ENCODE peak calls at places on chromosome 17, in six cellular contexts. One of them, this sample, is unnamed.

GRCh38 chr17:57372156-57372555 is 115.8 kb downstream of the MSI2 start:
- DNase-seq in mesenchymal stem cell: peak
- DNase-seq in trophoblast cell: peak
- DNase-seq in IMR-90: peak
- DNase-seq in H9: no peak
- DNase-seq in H1: no peak
- DNase-seq in this sample: no peak

GRCh38 chr17:14048169-14048568 is 21.1 kb upstream of the COX10 start:
- DNase-seq in trophoblast cell: peak
- DNase-seq in mesenchymal stem cell: no peak
- DNase-seq in H1: no peak
- DNase-seq in IMR-90: no peak
- DNase-seq in H9: no peak
- DNase-seq in this sample: no peak

GRCh38 chr17:72782985-72783701 is 309.3 kb downstream of the SLC39A11 start:
- DNase-seq in H9: no peak
- DNase-seq in trophoblast cell: no peak
- DNase-seq in H1: no peak
- DNase-seq in mesenchymal stem cell: no peak
- DNase-seq in IMR-90: no peak
- DNase-seq in this sample: no peak

GRCh38 chr17:75151893-75152292 is 2.4 kb downstream of the JPT1 start:
- DNase-seq in H1: no peak
- DNase-seq in trophoblast cell: peak
- DNase-seq in H9: no peak
- DNase-seq in mesenchymal stem cell: peak
- DNase-seq in IMR-90: peak
- DNase-seq in this sample: no peak

GRCh38 chr17:41635121-41636097 is 11.0 kb upstream of the KRT17 start:
- DNase-seq in H1: no peak
- DNase-seq in trophoblast cell: no peak
- DNase-seq in IMR-90: no peak
- DNase-seq in H9: no peak
- DNase-seq in mesenchymal stem cell: no peak
- DNase-seq in this sample: no peak

GRCh38 chr17:80361495-80362220 is 53.3 kb upstream of the ENDOV start:
- DNase-seq in IMR-90: no peak
- DNase-seq in H1: peak
- DNase-seq in H9: peak
- DNase-seq in trophoblast cell: peak
- DNase-seq in mesenchymal stem cell: peak
- DNase-seq in this sample: peak

GRCh38 chr17:75827291-75828050 is 16.7 kb downstream of the UNC13D start:
- DNase-seq in H9: peak
- DNase-seq in IMR-90: peak
- DNase-seq in mesenchymal stem cell: peak
- DNase-seq in trophoblast cell: peak
- DNase-seq in H1: peak
- DNase-seq in this sample: peak

GRCh38 chr17:61809816-61810392 is 53.4 kb downstream of the BRIP1 start:
- DNase-seq in H9: no peak
- DNase-seq in IMR-90: peak
- DNase-seq in mesenchymal stem cell: peak
- DNase-seq in H1: no peak
- DNase-seq in trophoblast cell: no peak
- DNase-seq in this sample: no peak

GRCh38 chr17:79834575-79835469 is 4.4 kb downstream of the CBX4 start:
- DNase-seq in H9: peak
- DNase-seq in IMR-90: no peak
- DNase-seq in trophoblast cell: no peak
- DNase-seq in mesenchymal stem cell: no peak
- DNase-seq in H1: peak
- DNase-seq in this sample: no peak

GRCh38 chr17:37701424-37702020 is 43.3 kb downstream of the HNF1B start:
- DNase-seq in IMR-90: no peak
- DNase-seq in H1: peak
- DNase-seq in mesenchymal stem cell: no peak
- DNase-seq in trophoblast cell: peak
- DNase-seq in H9: peak
- DNase-seq in this sample: no peak

GRCh38 chr17:38746893-38747384 is 1.2 kb downstream of the PCGF2 start:
- DNase-seq in H9: no peak
- DNase-seq in mesenchymal stem cell: no peak
- DNase-seq in H1: no peak
- DNase-seq in IMR-90: no peak
- DNase-seq in trophoblast cell: no peak
- DNase-seq in this sample: no peak

GRCh38 chr17:61662771-61663170 is 71.8 kb upstream of the NACA2 start:
- DNase-seq in mesenchymal stem cell: no peak
- DNase-seq in H1: no peak
- DNase-seq in trophoblast cell: no peak
- DNase-seq in IMR-90: peak
- DNase-seq in H9: no peak
- DNase-seq in this sample: no peak

GRCh38 chr17:34125921-34126320 is 129.2 kb upstream of the CCL2 start:
- DNase-seq in H1: peak
- DNase-seq in mesenchymal stem cell: no peak
- DNase-seq in trophoblast cell: no peak
- DNase-seq in IMR-90: no peak
- DNase-seq in H9: no peak
- DNase-seq in this sample: no peak

GRCh38 chr17:80028030-80028429 is 7.6 kb downstream of the TBC1D16 start:
- DNase-seq in mesenchymal stem cell: no peak
- DNase-seq in H1: no peak
- DNase-seq in IMR-90: no peak
- DNase-seq in H9: no peak
- DNase-seq in trophoblast cell: no peak
- DNase-seq in this sample: no peak

GRCh38 chr17:34285304-34285792 is at the start of gene CCL11:
- DNase-seq in trophoblast cell: no peak
- DNase-seq in H1: no peak
- DNase-seq in IMR-90: no peak
- DNase-seq in H9: no peak
- DNase-seq in mesenchymal stem cell: no peak
- DNase-seq in this sample: no peak

GRCh38 chr17:67032985-67033384 is 11.4 kb upstream of the CACNG1 start:
- DNase-seq in IMR-90: no peak
- DNase-seq in H9: no peak
- DNase-seq in trophoblast cell: no peak
- DNase-seq in H1: no peak
- DNase-seq in mesenchymal stem cell: no peak
- DNase-seq in this sample: no peak
- H3K27ac ChIP-seq in IMR-90: no peak
- H3K27ac ChIP-seq in H9: no peak
- H3K27ac ChIP-seq in trophoblast cell: no peak
- H3K27ac ChIP-seq in H1: no peak
- H3K27ac ChIP-seq in mesenchymal stem cell: no peak
- H3K27ac ChIP-seq in this sample: no peak

GRCh38 chr17:35345445-35345925 is 27.9 kb downstream of the SLFN11 start:
- DNase-seq in H9: peak
- DNase-seq in mesenchymal stem cell: no peak
- DNase-seq in IMR-90: no peak
- DNase-seq in H1: no peak
- DNase-seq in trophoblast cell: no peak
- DNase-seq in this sample: peak

GRCh38 chr17:35345926-35346771 is 27.3 kb downstream of the SLFN11 start:
- DNase-seq in H1: peak
- DNase-seq in trophoblast cell: peak
- DNase-seq in H9: peak
- DNase-seq in IMR-90: peak
- DNase-seq in mesenchymal stem cell: peak
- DNase-seq in this sample: peak

GRCh38 chr17:35352284-35352683 is 21.1 kb downstream of the SLFN11 start:
- DNase-seq in H1: no peak
- DNase-seq in H9: no peak
- DNase-seq in trophoblast cell: no peak
- DNase-seq in IMR-90: no peak
- DNase-seq in mesenchymal stem cell: no peak
- DNase-seq in this sample: no peak

DNA sequence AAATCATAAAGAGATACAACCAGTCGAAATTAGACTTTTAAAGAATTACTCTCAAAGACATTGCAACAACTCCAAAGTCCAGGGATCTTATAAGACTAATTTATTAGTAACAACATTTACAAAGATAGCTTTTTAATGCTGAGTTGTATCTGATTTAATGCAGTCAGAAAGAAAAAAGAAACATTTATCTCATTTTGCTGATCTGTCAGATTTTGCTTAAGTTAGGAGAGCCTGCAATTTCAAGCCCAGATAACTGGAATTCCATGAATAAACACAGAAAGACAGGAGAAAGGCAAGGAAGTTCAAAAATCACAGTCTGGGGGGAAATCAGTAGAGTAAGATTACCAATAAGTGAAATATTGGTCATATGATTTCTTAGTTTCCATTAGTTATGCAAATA is 22.9 kb downstream of the SLFN11 start:
- DNase-seq in H1: no peak
- DNase-seq in IMR-90: no peak
- DNase-seq in mesenchymal stem cell: no peak
- DNase-seq in trophoblast cell: no peak
- DNase-seq in H9: no peak
- DNase-seq in this sample: no peak
- H3K14ac ChIP-seq in H1: no peak
- H3K14ac ChIP-seq in IMR-90: no peak
- H3K14ac ChIP-seq in mesenchymal stem cell: no peak
- H3K14ac ChIP-seq in trophoblast cell: no peak
- H3K14ac ChIP-seq in H9: no peak
- H3K14ac ChIP-seq in this sample: no peak

DNA sequence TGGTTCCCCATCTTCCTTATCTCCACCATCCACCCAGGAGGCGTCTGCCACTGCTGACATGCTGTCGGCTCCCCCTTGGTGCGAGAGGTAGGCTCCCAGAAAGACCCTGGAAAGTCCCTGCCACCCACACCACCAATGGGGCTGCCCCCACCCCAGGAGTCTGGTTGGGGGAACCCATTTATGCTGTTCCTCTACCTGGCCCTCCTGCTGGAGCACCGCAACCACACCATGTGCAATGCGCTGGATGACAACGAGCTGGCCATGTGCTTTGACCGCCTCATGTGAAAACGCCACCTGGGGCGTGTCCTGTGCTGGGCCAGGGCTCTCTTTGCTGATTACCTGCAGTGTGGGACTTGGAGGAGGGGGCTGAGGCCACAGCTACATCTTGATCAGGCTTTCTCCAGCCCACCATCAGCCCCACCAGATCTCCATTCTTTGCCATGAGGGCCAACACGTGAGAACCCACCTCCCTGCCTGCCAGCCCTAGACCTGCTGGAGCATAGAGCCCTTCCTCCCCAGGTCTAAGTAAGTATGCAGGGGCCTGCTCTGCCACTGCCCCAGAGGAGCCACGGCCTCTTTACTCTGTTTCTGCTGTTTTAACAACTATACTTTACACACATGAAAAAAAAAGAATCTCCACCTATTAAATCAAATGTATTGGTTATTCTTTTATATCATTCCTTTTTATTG is 7.9 kb upstream of the ALDH3A1 start:
- DNase-seq in H9: no peak
- DNase-seq in mesenchymal stem cell: no peak
- DNase-seq in IMR-90: no peak
- DNase-seq in H1: no peak
- DNase-seq in trophoblast cell: no peak
- DNase-seq in this sample: no peak
- H3K27ac ChIP-seq in H9: no peak
- H3K27ac ChIP-seq in mesenchymal stem cell: no peak
- H3K27ac ChIP-seq in IMR-90: no peak
- H3K27ac ChIP-seq in H1: no peak
- H3K27ac ChIP-seq in trophoblast cell: no peak
- H3K27ac ChIP-seq in this sample: no peak

DNA sequence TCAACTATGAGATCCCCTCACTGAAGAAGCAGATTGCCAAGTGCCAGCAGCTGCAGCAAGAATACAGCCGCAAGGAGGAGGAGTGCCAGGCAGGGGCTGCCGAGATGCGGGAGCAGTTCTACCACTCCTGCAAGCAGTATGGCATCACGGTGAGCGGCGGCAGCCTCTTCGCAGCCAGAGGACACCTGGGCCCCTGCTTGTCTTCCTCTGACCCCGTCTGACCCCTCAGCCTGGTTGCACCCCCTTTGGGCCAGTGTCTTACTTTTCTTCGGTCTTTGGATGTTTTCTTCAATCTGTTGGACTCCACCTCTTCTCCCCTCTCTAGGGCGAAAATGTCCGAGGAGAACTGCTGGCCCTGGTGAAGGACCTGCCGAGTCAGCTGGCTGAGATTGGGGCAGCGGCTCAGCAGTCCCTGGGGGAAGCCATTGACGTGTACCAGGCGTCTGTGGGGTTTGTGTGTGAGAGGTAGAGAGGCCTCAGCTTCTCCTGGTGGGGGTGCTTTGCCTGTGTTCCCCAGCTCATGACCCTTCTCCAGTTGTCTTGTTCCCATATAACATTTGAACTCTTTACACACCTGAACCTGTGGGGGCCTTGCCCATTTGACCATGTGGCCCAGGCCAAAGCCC is 4.4 kb downstream of the CDK5RAP3 start:
- DNase-seq in H1: no peak
- DNase-seq in IMR-90: no peak
- DNase-seq in mesenchymal stem cell: no peak
- DNase-seq in trophoblast cell: no peak
- DNase-seq in H9: peak
- DNase-seq in this sample: no peak
- H3K14ac ChIP-seq in H1: no peak
- H3K14ac ChIP-seq in IMR-90: no peak
- H3K14ac ChIP-seq in mesenchymal stem cell: no peak
- H3K14ac ChIP-seq in trophoblast cell: no peak
- H3K14ac ChIP-seq in H9: no peak
- H3K14ac ChIP-seq in this sample: no peak

GRCh38 chr17:82351254-82351712 is 7.8 kb upstream of the TEX19 start:
- DNase-seq in H1: no peak
- DNase-seq in mesenchymal stem cell: no peak
- DNase-seq in IMR-90: no peak
- DNase-seq in H9: no peak
- DNase-seq in trophoblast cell: no peak
- DNase-seq in this sample: no peak
- H3K27ac ChIP-seq in H1: no peak
- H3K27ac ChIP-seq in mesenchymal stem cell: no peak
- H3K27ac ChIP-seq in IMR-90: no peak
- H3K27ac ChIP-seq in H9: no peak
- H3K27ac ChIP-seq in trophoblast cell: no peak
- H3K27ac ChIP-seq in this sample: no peak

DNA sequence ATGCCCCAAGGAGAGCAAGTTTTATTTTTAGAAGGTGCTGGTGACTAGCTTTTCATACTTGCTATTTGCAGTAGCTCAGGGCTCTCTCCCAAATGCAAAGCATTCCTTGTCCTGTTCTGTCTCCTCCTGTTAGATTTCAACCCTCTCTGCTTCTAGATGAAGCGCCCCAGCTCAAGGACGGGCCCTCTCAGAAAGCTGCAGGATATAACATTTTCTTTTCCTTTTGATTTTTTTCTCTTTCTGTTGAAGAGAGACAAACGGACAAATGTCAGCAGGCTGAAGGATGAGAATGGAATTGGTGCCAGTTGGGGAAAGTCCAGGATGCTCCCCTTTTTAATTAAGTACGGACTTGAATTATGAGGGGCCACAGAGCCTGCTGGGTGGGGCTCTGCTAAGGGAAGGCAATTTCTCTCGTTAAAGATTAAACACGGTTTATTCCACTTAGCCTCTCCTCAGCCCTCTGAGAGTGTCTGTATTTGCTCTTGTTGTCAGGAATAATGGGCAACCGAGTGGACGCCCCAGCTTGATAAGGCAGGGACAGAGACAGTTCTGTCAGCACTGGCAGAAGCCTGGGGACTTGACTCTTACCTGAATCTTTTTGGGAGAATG is 6.2 kb upstream of the ETV4 start:
- DNase-seq in H9: no peak
- DNase-seq in mesenchymal stem cell: no peak
- DNase-seq in trophoblast cell: no peak
- DNase-seq in H1: no peak
- DNase-seq in IMR-90: no peak
- DNase-seq in this sample: no peak
- H3K14ac ChIP-seq in H9: no peak
- H3K14ac ChIP-seq in mesenchymal stem cell: no peak
- H3K14ac ChIP-seq in trophoblast cell: no peak
- H3K14ac ChIP-seq in H1: no peak
- H3K14ac ChIP-seq in IMR-90: no peak
- H3K14ac ChIP-seq in this sample: no peak